ENCODE peak calls at places on chromosome 16, in eight cellular contexts. One of them, this sample, is unnamed.

GRCh38 chr16:77211880-77212735 is 12.9 kb downstream of the SYCE1L start:
- DNase-seq in PC-9: peak; percentile 71
- DNase-seq in uterus: peak; percentile 52
- DNase-seq in breast epithelium: peak; percentile 42
- DNase-seq in tibial nerve: no peak
- DNase-seq in colonic mucosa: peak; percentile 65
- DNase-seq in left lung: peak; percentile 91
- DNase-seq in AG04450: no peak
- DNase-seq in this sample: peak; percentile 53

GRCh38 chr16:81164958-81165357 is 68.8 kb upstream of the GCSH start:
- DNase-seq in PC-9: no peak
- DNase-seq in uterus: no peak
- DNase-seq in breast epithelium: no peak
- DNase-seq in tibial nerve: no peak
- DNase-seq in colonic mucosa: no peak
- DNase-seq in left lung: no peak
- DNase-seq in AG04450: no peak
- DNase-seq in this sample: no peak

GRCh38 chr16:51637744-51638100 is 486.7 kb upstream of the SALL1 start:
- DNase-seq in PC-9: no peak
- DNase-seq in uterus: no peak
- DNase-seq in breast epithelium: no peak
- DNase-seq in tibial nerve: no peak
- DNase-seq in colonic mucosa: no peak
- DNase-seq in left lung: no peak
- DNase-seq in AG04450: no peak
- DNase-seq in this sample: peak; percentile 20

GRCh38 chr16:69724981-69725479 is 1.3 kb downstream of the NQO1 start:
- DNase-seq in PC-9: no peak
- DNase-seq in uterus: no peak
- DNase-seq in breast epithelium: no peak
- DNase-seq in tibial nerve: peak; percentile 13
- DNase-seq in colonic mucosa: no peak
- DNase-seq in left lung: no peak
- DNase-seq in AG04450: no peak
- DNase-seq in this sample: no peak

GRCh38 chr16:57774886-57775285 is 27.4 kb downstream of the KIFC3 start:
- DNase-seq in PC-9: no peak
- DNase-seq in uterus: no peak
- DNase-seq in breast epithelium: no peak
- DNase-seq in tibial nerve: no peak
- DNase-seq in colonic mucosa: no peak
- DNase-seq in left lung: peak; percentile 51
- DNase-seq in AG04450: no peak
- DNase-seq in this sample: no peak

GRCh38 chr16:57600048-57600835 is 28.2 kb upstream of the ADGRG1 start:
- DNase-seq in PC-9: peak; percentile 74
- DNase-seq in uterus: no peak
- DNase-seq in breast epithelium: no peak
- DNase-seq in tibial nerve: no peak
- DNase-seq in colonic mucosa: peak; percentile 67
- DNase-seq in left lung: peak; percentile 84
- DNase-seq in AG04450: no peak
- DNase-seq in this sample: no peak

GRCh38 chr16:50591800-50592771 is 43.9 kb downstream of the NKD1 start:
- DNase-seq in PC-9: no peak
- DNase-seq in uterus: no peak
- DNase-seq in breast epithelium: peak; percentile 86
- DNase-seq in tibial nerve: no peak
- DNase-seq in colonic mucosa: no peak
- DNase-seq in left lung: peak; percentile 65
- DNase-seq in AG04450: no peak
- DNase-seq in this sample: no peak

GRCh38 chr16:65689726-65690125 is 567.9 kb upstream of the CDH11 start:
- DNase-seq in PC-9: no peak
- DNase-seq in uterus: no peak
- DNase-seq in breast epithelium: no peak
- DNase-seq in tibial nerve: no peak
- DNase-seq in colonic mucosa: no peak
- DNase-seq in left lung: no peak
- DNase-seq in AG04450: no peak
- DNase-seq in this sample: no peak

GRCh38 chr16:89293276-89294143 is 76.0 kb downstream of the ZNF778 start:
- DNase-seq in PC-9: no peak
- DNase-seq in uterus: no peak
- DNase-seq in breast epithelium: no peak
- DNase-seq in tibial nerve: no peak
- DNase-seq in colonic mucosa: no peak
- DNase-seq in left lung: peak; percentile 83
- DNase-seq in AG04450: no peak
- DNase-seq in this sample: no peak

GRCh38 chr16:48609453-48610023 is 442 bp downstream of the N4BP1 start:
- DNase-seq in PC-9: no peak
- DNase-seq in uterus: peak; percentile 53
- DNase-seq in breast epithelium: no peak
- DNase-seq in tibial nerve: no peak
- DNase-seq in colonic mucosa: peak; percentile 56
- DNase-seq in left lung: peak; percentile 91
- DNase-seq in AG04450: no peak
- DNase-seq in this sample: no peak

GRCh38 chr16:50166511-50167500 is 13.7 kb downstream of the TENT4B start:
- DNase-seq in PC-9: no peak
- DNase-seq in uterus: no peak
- DNase-seq in breast epithelium: no peak
- DNase-seq in tibial nerve: no peak
- DNase-seq in colonic mucosa: peak; percentile 16
- DNase-seq in left lung: no peak
- DNase-seq in AG04450: no peak
- DNase-seq in this sample: no peak

GRCh38 chr16:20830372-20830771 is 24.0 kb downstream of the REXO5 start:
- DNase-seq in PC-9: no peak
- DNase-seq in uterus: no peak
- DNase-seq in breast epithelium: no peak
- DNase-seq in tibial nerve: no peak
- DNase-seq in colonic mucosa: no peak
- DNase-seq in left lung: no peak
- DNase-seq in AG04450: no peak
- DNase-seq in this sample: no peak

GRCh38 chr16:11075163-11075562 is 130.8 kb downstream of the CLEC16A start:
- DNase-seq in PC-9: no peak
- DNase-seq in uterus: no peak
- DNase-seq in breast epithelium: no peak
- DNase-seq in tibial nerve: no peak
- DNase-seq in colonic mucosa: no peak
- DNase-seq in left lung: no peak
- DNase-seq in AG04450: no peak
- DNase-seq in this sample: no peak

GRCh38 chr16:77556203-77556602 is 121.4 kb upstream of the ADAMTS18 start:
- DNase-seq in PC-9: no peak
- DNase-seq in uterus: no peak
- DNase-seq in breast epithelium: no peak
- DNase-seq in tibial nerve: no peak
- DNase-seq in colonic mucosa: no peak
- DNase-seq in left lung: no peak
- DNase-seq in AG04450: no peak
- DNase-seq in this sample: no peak

GRCh38 chr16:15874745-15875314 is 13.6 kb downstream of the CEP20 start:
- DNase-seq in PC-9: peak; percentile 57
- DNase-seq in uterus: peak; percentile 51
- DNase-seq in breast epithelium: peak; percentile 36
- DNase-seq in tibial nerve: peak; percentile 61
- DNase-seq in colonic mucosa: peak; percentile 62
- DNase-seq in left lung: no peak
- DNase-seq in AG04450: peak; percentile 52
- DNase-seq in this sample: peak; percentile 15

GRCh38 chr16:84413605-84414004 is 45.3 kb downstream of the ATP2C2 start:
- DNase-seq in PC-9: no peak
- DNase-seq in uterus: no peak
- DNase-seq in breast epithelium: no peak
- DNase-seq in tibial nerve: no peak
- DNase-seq in colonic mucosa: no peak
- DNase-seq in left lung: no peak
- DNase-seq in AG04450: no peak
- DNase-seq in this sample: no peak

GRCh38 chr16:65876200-65876498 is 490.3 kb upstream of the CDH5 start:
- DNase-seq in PC-9: no peak
- DNase-seq in uterus: no peak
- DNase-seq in breast epithelium: no peak
- DNase-seq in tibial nerve: no peak
- DNase-seq in colonic mucosa: no peak
- DNase-seq in left lung: no peak
- DNase-seq in AG04450: no peak
- DNase-seq in this sample: peak; percentile 30

GRCh38 chr16:57343131-57343731 is 15.4 kb upstream of the CCL22 start:
- DNase-seq in PC-9: no peak
- DNase-seq in uterus: no peak
- DNase-seq in breast epithelium: no peak
- DNase-seq in tibial nerve: no peak
- DNase-seq in colonic mucosa: no peak
- DNase-seq in left lung: no peak
- DNase-seq in AG04450: no peak
- DNase-seq in this sample: no peak

GRCh38 chr16:84718-85452 is 6.9 kb downstream of the MPG start:
- DNase-seq in PC-9: peak; percentile 83
- DNase-seq in uterus: peak; percentile 62
- DNase-seq in breast epithelium: no peak
- DNase-seq in tibial nerve: peak; percentile 36
- DNase-seq in colonic mucosa: peak; percentile 49
- DNase-seq in left lung: no peak
- DNase-seq in AG04450: peak; percentile 88
- DNase-seq in this sample: no peak

GRCh38 chr16:50398336-50398735 is 29.5 kb upstream of the BRD7 start:
- DNase-seq in PC-9: no peak
- DNase-seq in uterus: no peak
- DNase-seq in breast epithelium: no peak
- DNase-seq in tibial nerve: no peak
- DNase-seq in colonic mucosa: no peak
- DNase-seq in left lung: no peak
- DNase-seq in AG04450: no peak
- DNase-seq in this sample: no peak

GRCh38 chr16:90046122-90046970 is 27.1 kb upstream of the DBNDD1 start:
- DNase-seq in PC-9: no peak
- DNase-seq in uterus: no peak
- DNase-seq in breast epithelium: no peak
- DNase-seq in tibial nerve: no peak
- DNase-seq in colonic mucosa: no peak
- DNase-seq in left lung: no peak
- DNase-seq in AG04450: no peak
- DNase-seq in this sample: no peak

GRCh38 chr16:89378947-89379771 is 111.2 kb downstream of the ANKRD11 start:
- DNase-seq in PC-9: no peak
- DNase-seq in uterus: no peak
- DNase-seq in breast epithelium: no peak
- DNase-seq in tibial nerve: no peak
- DNase-seq in colonic mucosa: no peak
- DNase-seq in left lung: no peak
- DNase-seq in AG04450: no peak
- DNase-seq in this sample: peak; percentile 73

GRCh38 chr16:47392114-47392513 is 68.7 kb downstream of the ITFG1 start:
- DNase-seq in PC-9: peak; percentile 17
- DNase-seq in uterus: no peak
- DNase-seq in breast epithelium: no peak
- DNase-seq in tibial nerve: no peak
- DNase-seq in colonic mucosa: no peak
- DNase-seq in left lung: no peak
- DNase-seq in AG04450: no peak
- DNase-seq in this sample: no peak

GRCh38 chr16:53915452-53916160 is 211.7 kb downstream of the FTO start:
- DNase-seq in PC-9: no peak
- DNase-seq in uterus: no peak
- DNase-seq in breast epithelium: no peak
- DNase-seq in tibial nerve: no peak
- DNase-seq in colonic mucosa: no peak
- DNase-seq in left lung: no peak
- DNase-seq in AG04450: no peak
- DNase-seq in this sample: no peak
- H3K27ac ChIP-seq in PC-9: no peak overlapping the region
- H3K27ac ChIP-seq in uterus: no peak overlapping the region
- H3K27ac ChIP-seq in breast epithelium: no peak overlapping the region
- H3K27ac ChIP-seq in tibial nerve: no peak overlapping the region
- H3K27ac ChIP-seq in colonic mucosa: no peak overlapping the region
- H3K27ac ChIP-seq in left lung: no peak overlapping the region
- H3K27ac ChIP-seq in AG04450: no peak overlapping the region
- H3K27ac ChIP-seq in this sample: no peak overlapping the region

GRCh38 chr16:1884155-1884760 is 12.3 kb upstream of the MEIOB start:
- DNase-seq in PC-9: no peak
- DNase-seq in uterus: no peak
- DNase-seq in breast epithelium: no peak
- DNase-seq in tibial nerve: no peak
- DNase-seq in colonic mucosa: peak; percentile 67
- DNase-seq in left lung: no peak
- DNase-seq in AG04450: no peak
- DNase-seq in this sample: no peak
- TF ChIP-seq CTCF in PC-9: peak; percentile 57
- TF ChIP-seq CTCF in uterus: no peak
- TF ChIP-seq CTCF in breast epithelium: no peak
- TF ChIP-seq CTCF in tibial nerve: no peak
- TF ChIP-seq CTCF in colonic mucosa: peak; percentile 31
- TF ChIP-seq CTCF in left lung: no peak
- TF ChIP-seq CTCF in AG04450: peak; percentile 19
- TF ChIP-seq CTCF in this sample: peak; percentile 39

DNA sequence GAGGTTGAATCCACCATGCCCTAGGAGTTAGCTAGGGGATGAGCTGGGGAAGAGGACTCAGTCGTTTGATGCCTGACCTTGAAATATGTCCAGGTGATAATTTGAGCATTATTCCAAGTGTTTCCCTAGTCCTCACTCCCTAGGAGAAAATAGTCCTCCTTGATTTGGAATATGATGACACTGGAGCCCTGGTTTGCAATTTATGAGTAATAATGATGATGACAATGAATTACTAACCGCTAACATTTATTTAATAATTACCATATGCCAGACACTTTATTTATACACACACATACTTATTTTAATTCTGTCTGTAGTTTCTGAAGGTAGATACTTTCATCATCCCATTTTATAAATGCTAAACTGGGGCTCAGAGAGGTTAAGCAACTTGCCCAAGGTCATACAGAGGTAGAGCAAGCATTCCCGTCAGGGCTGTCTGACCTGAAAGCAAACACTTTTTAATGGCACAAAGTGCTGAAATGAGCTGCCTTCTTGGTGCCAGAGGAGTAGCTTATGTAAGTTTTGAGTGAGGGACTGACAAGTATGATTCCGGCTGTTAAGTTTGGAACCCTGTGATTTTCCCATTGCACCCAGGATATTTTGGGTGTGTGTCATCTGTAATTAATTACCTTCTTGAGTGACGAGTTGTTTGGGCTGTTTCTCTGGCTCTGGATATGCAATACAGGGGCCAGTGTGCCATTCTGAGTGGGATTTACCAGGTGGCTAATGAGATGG is 211.6 kb downstream of the SNX29 start:
- DNase-seq in PC-9: peak; percentile 19
- DNase-seq in uterus: no peak
- DNase-seq in breast epithelium: no peak
- DNase-seq in tibial nerve: no peak
- DNase-seq in colonic mucosa: no peak
- DNase-seq in left lung: no peak
- DNase-seq in AG04450: no peak
- DNase-seq in this sample: no peak
- H3K27ac ChIP-seq in PC-9: peak overlapping the region; percentile 67
- H3K27ac ChIP-seq in uterus: no peak overlapping the region
- H3K27ac ChIP-seq in breast epithelium: no peak overlapping the region
- H3K27ac ChIP-seq in tibial nerve: no peak overlapping the region
- H3K27ac ChIP-seq in colonic mucosa: no peak overlapping the region
- H3K27ac ChIP-seq in left lung: peak overlapping the region; percentile 14
- H3K27ac ChIP-seq in AG04450: no peak overlapping the region
- H3K27ac ChIP-seq in this sample: no peak overlapping the region

GRCh38 chr16:82935781-82936180 is 309.0 kb downstream of the CDH13 start:
- DNase-seq in PC-9: no peak
- DNase-seq in uterus: no peak
- DNase-seq in breast epithelium: no peak
- DNase-seq in tibial nerve: no peak
- DNase-seq in colonic mucosa: no peak
- DNase-seq in left lung: no peak
- DNase-seq in AG04450: no peak
- DNase-seq in this sample: no peak
- TF ChIP-seq CTCF in PC-9: no peak
- TF ChIP-seq CTCF in uterus: no peak
- TF ChIP-seq CTCF in breast epithelium: no peak
- TF ChIP-seq CTCF in tibial nerve: no peak
- TF ChIP-seq CTCF in colonic mucosa: no peak
- TF ChIP-seq CTCF in left lung: no peak
- TF ChIP-seq CTCF in AG04450: no peak
- TF ChIP-seq CTCF in this sample: no peak

This sample was measured in foreskin keratinocyte.